ENCODE peak calls at places on chromosomes 16 and 17, in four cellular contexts. Q is psoas muscle, K is bronchial epithelial cell, Y is GM23338. D is an unnamed sample. For H3K27me3, the result is how much of the 10 kb centered on the place peaks cover.

GRCh38 chr16:15616475-15616874 is 26.5 kb downstream of the MARF1 start:
- DNase-seq in Q (no peak), K (no peak), Y (no peak), D (peak)

GRCh38 chr17:2724783-2725164 is 13.2 kb upstream of the CLUH start:
- DNase-seq in Q (no peak), K (peak), Y (peak), D (no peak)

GRCh38 chr17:57419940-57420522 is 163.7 kb downstream of the MSI2 start:
- DNase-seq in Q (no peak), K (no peak), Y (peak), D (peak)

GRCh38 chr17:17168401-17168800 is 37.7 kb downstream of the PLD6 start:
- DNase-seq in Q (no peak), K (no peak), Y (no peak), D (no peak)

GRCh38 chr17:16439303-16439791 is 24.0 kb downstream of the TRPV2 start:
- DNase-seq in Q (no peak), K (no peak), Y (no peak), D (peak)

GRCh38 chr17:17420561-17421269 is 56.1 kb upstream of the MED9 start:
- DNase-seq in Q (peak), K (no peak), Y (no peak), D (no peak)

GRCh38 chr16:23520500-23520899 is 10.2 kb upstream of the GGA2 start:
- DNase-seq in Q (no peak), K (no peak), Y (no peak), D (no peak)

GRCh38 chr17:20091161-20092029 is 82.2 kb downstream of the SPECC1 start:
- DNase-seq in Q (no peak), K (no peak), Y (peak), D (no peak)

GRCh38 chr17:19686400-19687090 is 29.8 kb downstream of the SLC47A2 start:
- DNase-seq in Q (no peak), K (no peak), Y (no peak), D (no peak)

GRCh38 chr17:15194859-15195277 is 70.3 kb downstream of the PMP22 start:
- DNase-seq in Q (no peak), K (no peak), Y (no peak), D (no peak)

GRCh38 chr16:49474741-49475140 is 101.1 kb downstream of the C16orf78 start:
- DNase-seq in Q (peak), K (no peak), Y (no peak), D (no peak)

GRCh38 chr16:88772871-88773811 is 11.9 kb downstream of the PIEZO1 start:
- DNase-seq in Q (peak), K (no peak), Y (no peak), D (no peak)

GRCh38 chr17:42518046-42518754 is 17.8 kb upstream of the NAGLU start:
- DNase-seq in Q (peak), K (peak), Y (no peak), D (no peak)

GRCh38 chr16:1909661-1910231 is 8.5 kb downstream of the HS3ST6 start:
- DNase-seq in Q (no peak), K (no peak), Y (no peak), D (no peak)
- H3K27me3 ChIP-seq in Q (under half), K (under half), Y (under half), D (under half)

GRCh38 chr16:12771341-12771798 is 32.3 kb downstream of the CPPED1 start:
- DNase-seq in Q (no peak), K (no peak), Y (no peak), D (no peak)

GRCh38 chr16:12766853-12767252 is 36.8 kb downstream of the CPPED1 start:
- DNase-seq in Q (no peak), K (no peak), Y (no peak), D (no peak)

GRCh38 chr16:12764813-12765212 is 38.9 kb downstream of the CPPED1 start:
- DNase-seq in Q (no peak), K (no peak), Y (no peak), D (no peak)

GRCh38 chr16:12763517-12763916 is 40.2 kb downstream of the CPPED1 start:
- DNase-seq in Q (no peak), K (no peak), Y (no peak), D (no peak)

DNA sequence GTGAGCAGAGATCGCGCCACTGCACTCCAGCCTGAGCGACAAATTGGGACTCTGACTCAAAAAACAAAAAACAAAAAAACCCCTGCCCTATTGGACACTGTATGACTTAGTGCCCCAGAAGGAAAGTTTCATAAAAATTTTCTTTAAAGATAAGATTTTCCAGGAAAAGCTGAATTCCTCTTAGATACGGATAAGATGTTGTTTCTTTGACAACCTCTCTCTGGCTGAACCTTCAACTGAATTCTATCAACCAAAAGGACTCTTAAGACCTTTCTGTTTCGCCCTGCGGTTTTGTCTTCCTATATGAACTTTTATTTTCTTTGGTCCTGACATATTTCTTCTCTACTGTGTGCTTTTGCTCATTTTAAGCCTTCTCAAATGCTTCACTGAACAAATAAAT is 35.8 kb downstream of the CPPED1 start:
- DNase-seq in Q (no peak), K (no peak), Y (no peak), D (no peak)
- H3K27me3 ChIP-seq in Q (under half), K (under half), Y (under half), D (under half)

GRCh38 chr17:48529191-48529979 is 1.4 kb downstream of the HOXB1 start:
- DNase-seq in Q (no peak), K (peak), Y (no peak), D (no peak)

GRCh38 chr17:48527742-48528028 is 3.1 kb downstream of the HOXB1 start:
- DNase-seq in Q (no peak), K (no peak), Y (no peak), D (no peak)

GRCh38 chr17:48530208-48530886 is 464 bp downstream of the HOXB1 start:
- DNase-seq in Q (no peak), K (no peak), Y (no peak), D (no peak)

GRCh38 chr17:48526986-48527741 is 3.6 kb downstream of the HOXB1 start:
- DNase-seq in Q (peak), K (no peak), Y (peak), D (no peak)

GRCh38 chr17:48528153-48528912 is 2.5 kb downstream of the HOXB1 start:
- DNase-seq in Q (no peak), K (no peak), Y (peak), D (no peak)
- H3K27me3 ChIP-seq in Q (under half), K (half or more), Y (half or more), D (under half)

DNA sequence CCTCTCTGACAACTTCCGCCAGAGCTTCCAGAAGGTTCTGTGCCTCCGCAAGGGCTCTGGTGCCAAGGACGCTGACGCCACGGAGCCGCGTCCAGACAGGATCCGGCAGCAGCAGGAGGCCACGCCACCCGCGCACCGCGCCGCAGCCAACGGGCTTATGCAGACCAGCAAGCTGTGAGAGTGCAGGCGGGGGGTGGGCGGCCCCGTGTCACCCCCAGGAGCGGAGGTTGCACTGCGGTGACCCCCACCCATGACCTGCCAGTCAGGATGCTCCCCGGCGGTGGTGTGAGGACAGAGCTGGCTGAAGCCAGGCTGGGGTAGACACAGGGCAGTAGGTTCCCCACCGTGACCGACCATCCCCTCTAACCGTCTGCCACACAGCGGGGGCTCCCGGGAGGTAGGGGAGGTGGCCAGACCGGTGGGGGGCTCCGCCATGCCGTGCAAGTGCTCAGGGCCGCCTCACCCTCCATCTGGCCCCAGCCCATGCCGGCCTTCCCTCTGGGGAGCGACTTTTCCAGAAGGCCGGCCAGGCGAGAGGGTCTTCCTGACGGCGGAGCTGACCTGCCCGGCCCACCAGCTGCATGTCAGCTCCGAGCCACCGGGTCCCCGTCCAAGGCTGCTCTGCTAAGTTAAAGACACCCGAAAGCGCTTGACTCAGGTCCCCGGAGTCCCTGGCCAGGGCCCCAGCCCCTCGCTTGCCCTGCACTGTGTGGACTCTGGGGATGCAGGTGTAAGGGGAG is 7.4 kb downstream of the SSTR5 start:
- DNase-seq in Q (no peak), K (no peak), Y (no peak), D (no peak)
- H3K27me3 ChIP-seq in Q (under half), K (under half), Y (under half), D (under half)

GRCh38 chr17:5874486-5874885 is 195.7 kb upstream of the WSCD1 start:
- DNase-seq in Q (peak), K (no peak), Y (no peak), D (no peak)

GRCh38 chr17:5870231-5870953 is 199.8 kb upstream of the WSCD1 start:
- DNase-seq in Q (no peak), K (peak), Y (no peak), D (no peak)

GRCh38 chr17:5873781-5874180 is 196.4 kb upstream of the WSCD1 start:
- DNase-seq in Q (no peak), K (no peak), Y (no peak), D (no peak)

GRCh38 chr17:5871666-5872065 is 198.5 kb upstream of the WSCD1 start:
- DNase-seq in Q (no peak), K (no peak), Y (no peak), D (no peak)

DNA sequence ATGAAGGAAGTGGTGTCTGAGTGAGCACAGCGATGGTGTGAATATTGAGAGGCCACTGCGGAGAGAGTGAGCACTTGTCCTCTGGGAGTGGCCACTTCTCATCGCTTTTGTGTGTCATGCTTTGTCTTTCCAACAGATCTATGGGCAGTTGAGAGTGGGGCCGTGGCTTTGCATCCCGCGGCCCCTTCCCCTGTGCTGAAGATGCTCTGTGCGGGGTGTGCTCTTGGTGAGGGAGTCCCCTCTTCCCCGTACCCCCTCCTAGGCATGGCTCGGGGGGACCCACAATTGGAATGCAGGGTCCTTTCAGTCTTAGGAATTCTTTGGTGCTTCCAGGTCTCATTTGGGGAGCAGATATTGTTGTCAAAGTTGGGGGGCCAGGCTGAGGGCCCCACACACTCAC is 197.3 kb upstream of the WSCD1 start:
- DNase-seq in Q (no peak), K (no peak), Y (no peak), D (no peak)
- H3K27me3 ChIP-seq in Q (under half), K (under half), Y (under half), D (under half)

GRCh38 chr17:29027521-29027920 is 15.4 kb upstream of the PIPOX start:
- DNase-seq in Q (no peak), K (no peak), Y (no peak), D (no peak)
- H3K27me3 ChIP-seq in Q (under half), K (under half), Y (under half), D (under half)

DNA sequence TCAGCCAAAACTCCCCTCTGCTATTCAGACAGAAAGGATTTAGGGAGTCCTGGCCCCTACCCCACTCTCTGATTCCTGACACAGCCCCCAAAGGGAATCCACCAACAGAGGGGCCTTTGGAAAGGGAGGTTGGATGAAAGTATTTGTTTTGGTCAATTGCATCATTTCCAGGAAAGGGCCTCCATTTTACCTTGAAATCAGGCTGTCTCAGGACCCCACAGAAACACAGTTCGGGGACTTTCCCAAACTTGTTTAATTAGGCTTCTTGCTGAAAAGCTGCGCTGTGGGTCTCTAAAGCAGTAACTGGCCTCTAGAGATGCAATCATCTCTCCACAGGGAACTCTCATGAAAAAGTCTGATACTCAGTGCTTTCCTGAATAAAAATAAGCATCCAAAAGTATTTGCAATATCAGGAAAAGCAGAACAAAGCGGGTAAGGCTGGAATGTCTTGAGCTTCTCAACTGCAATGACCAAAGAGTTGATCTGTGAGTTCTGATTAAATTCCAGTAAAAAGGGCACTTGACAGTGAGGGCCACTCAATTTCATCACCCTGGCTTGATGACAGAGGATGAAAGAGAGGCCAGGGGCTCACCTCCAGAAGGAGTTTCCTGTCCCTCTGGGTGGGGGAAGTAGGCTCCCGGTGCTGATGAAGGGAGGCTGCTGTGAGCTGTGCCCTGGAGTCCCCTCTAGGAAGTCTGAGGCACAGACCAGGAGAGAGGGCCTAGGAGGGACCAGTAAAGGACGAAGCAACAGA is 36.3 kb downstream of the LYRM9 start:
- DNase-seq in Q (no peak), K (no peak), Y (peak), D (no peak)
- H3K27me3 ChIP-seq in Q (under half), K (under half), Y (under half), D (under half)

GRCh38 chr17:58527949-58528348 is 13.5 kb upstream of the MTMR4 start:
- DNase-seq in Q (no peak), K (no peak), Y (no peak), D (no peak)

GRCh38 chr17:58530655-58531054 is 16.2 kb upstream of the MTMR4 start:
- DNase-seq in Q (no peak), K (no peak), Y (no peak), D (no peak)

GRCh38 chr17:58527306-58527705 is 12.9 kb upstream of the MTMR4 start:
- DNase-seq in Q (no peak), K (no peak), Y (peak), D (peak)

GRCh38 chr17:58529275-58529674 is 14.8 kb upstream of the MTMR4 start:
- DNase-seq in Q (no peak), K (no peak), Y (no peak), D (no peak)

GRCh38 chr17:58528443-58528842 is 14.0 kb upstream of the MTMR4 start:
- DNase-seq in Q (no peak), K (no peak), Y (no peak), D (no peak)
- H3K27me3 ChIP-seq in Q (under half), K (under half), Y (under half), D (under half)